ENCODE peak calls at places on chromosomes 12 and 14, in nine cellular contexts. X is fibroblast of lung; C is EL; S is HT-29; N is stimulated activated naive B cell treated with anti-CD40 and anti-IgM and Interleukin-4, amounts not matched to agents 10 μg/mL and 1 μg/mL and 100 μg/mL, for 72 hours; K is naive thymus-derived CD8-positive, alpha-beta T cell; G is astrocyte; Y is activated T-cell treated with anti-CD3 and anti-CD28 coated beads for 48 hours; I is NCI-H774. P is an unnamed sample.

GRCh38 chr12:8108808-8109398 is 14.5 kb upstream of the CLEC4A start:
- DNase-seq in Y (peak; percentile 59), X (peak; percentile 86), N (peak; percentile 58), C (peak; percentile 69), K (peak; percentile 76), G (peak; percentile 44), I (peak; percentile 55), S (peak; percentile 79), P (peak; percentile 80)

GRCh38 chr12:127300753-127301152 is 966.2 kb upstream of the TMEM132C start:
- DNase-seq in C (no peak), N (no peak), G (no peak), K (no peak), S (peak; percentile 11), I (no peak), X (no peak), Y (no peak), P (no peak)

GRCh38 chr12:24838531-24838950 is 110.4 kb downstream of the BCAT1 start:
- DNase-seq in Y (no peak), S (no peak), I (no peak), X (peak; percentile 98), N (no peak), K (no peak), G (peak; percentile 79), C (peak; percentile 75), P (peak; percentile 29)

GRCh38 chr12:91801048-91801447 is 344.6 kb downstream of the BTG1 start:
- DNase-seq in I (no peak), K (no peak), X (no peak), S (no peak), N (no peak), Y (no peak), C (no peak), G (no peak), P (no peak)

GRCh38 chr14:23829736-23830474 is 123.7 kb upstream of the DHRS4 start:
- DNase-seq in Y (no peak), I (no peak), S (peak; percentile 81), K (no peak), G (peak; percentile 91), X (peak; percentile 82), C (peak; percentile 95), N (no peak), P (no peak)

GRCh38 chr12:52582971-52583456 is 9.4 kb upstream of the KRT74 start:
- DNase-seq in Y (peak; percentile 55), X (peak; percentile 45), G (peak; percentile 18), C (peak; percentile 59), I (peak; percentile 54), S (peak; percentile 68), N (peak; percentile 23), K (peak; percentile 84), P (peak; percentile 73)

GRCh38 chr12:32273712-32274111 is 125.6 kb upstream of the FGD4 start:
- DNase-seq in K (peak; percentile 53), N (peak; percentile 58), S (no peak), X (no peak), G (no peak), I (no peak), C (no peak), Y (peak; percentile 21), P (peak; percentile 26)

GRCh38 chr14:100556936-100557505 is 30.2 kb downstream of the BEGAIN start:
- DNase-seq in N (no peak), I (no peak), Y (no peak), K (no peak), C (no peak), G (no peak), S (no peak), X (no peak), P (no peak)

GRCh38 chr14:104895207-104895785 is 29.4 kb upstream of the PLD4 start:
- DNase-seq in N (no peak), G (no peak), X (no peak), C (no peak), S (peak; percentile 5), I (no peak), Y (no peak), K (no peak), P (no peak)

GRCh38 chr12:92553389-92553788 is 149.4 kb upstream of the PLEKHG7 start:
- DNase-seq in Y (no peak), S (no peak), G (no peak), X (no peak), I (no peak), C (no peak), K (no peak), N (no peak), P (no peak)

GRCh38 chr14:23113346-23114119 is 5.5 kb downstream of the CEBPE start:
- DNase-seq in N (no peak), S (no peak), K (no peak), Y (no peak), I (no peak), C (no peak), X (peak; percentile 91), G (no peak), P (no peak)

GRCh38 chr12:5076761-5077160 is 33.1 kb downstream of the KCNA5 start:
- DNase-seq in K (no peak), N (no peak), C (no peak), X (no peak), Y (no peak), S (no peak), G (no peak), I (no peak), P (no peak)

GRCh38 chr12:55019784-55020183 is at the start of gene NEUROD4:
- DNase-seq in N (peak; percentile 11), X (peak; percentile 53), S (peak; percentile 39), K (no peak), G (peak; percentile 60), I (peak; percentile 77), C (peak; percentile 41), Y (peak; percentile 8), P (no peak)

GRCh38 chr12:14885718-14886201 is at the start of gene MGP:
- DNase-seq in S (peak; percentile 18), Y (no peak), C (peak; percentile 10), K (no peak), G (peak; percentile 89), N (no peak), I (no peak), X (peak; percentile 77), P (no peak)

GRCh38 chr12:115920395-115921183 is 356.9 kb downstream of the MED13L start:
- DNase-seq in I (no peak), Y (no peak), X (no peak), C (peak; percentile 64), K (no peak), G (no peak), S (no peak), N (no peak), P (no peak)

GRCh38 chr14:102233081-102233480 is 71.9 kb downstream of the MOK start:
- DNase-seq in S (no peak), G (no peak), K (no peak), I (no peak), C (no peak), Y (no peak), X (no peak), N (no peak), P (no peak)

GRCh38 chr12:106675651-106676435 is 93.0 kb downstream of the RFX4 start:
- DNase-seq in X (no peak), K (no peak), I (no peak), Y (no peak), N (no peak), G (no peak), S (no peak), C (no peak), P (no peak)

GRCh38 chr14:104542871-104543830 is 36.4 kb upstream of the C14orf180 start:
- DNase-seq in C (no peak), N (no peak), Y (no peak), X (no peak), S (no peak), K (no peak), I (no peak), G (no peak), P (no peak)

GRCh38 chr12:71243375-71243774 is 85.6 kb upstream of the TSPAN8 start:
- DNase-seq in K (no peak), N (no peak), C (no peak), G (peak; percentile 56), I (no peak), Y (no peak), X (no peak), S (no peak), P (no peak)

P was measured in stimulated activated CD4-positive, alpha-beta T cell treated with anti-CD3 and anti-CD28 coated beads, Interleukin-2, amount 100 ng/mL, for 24 hours.